ENCODE peak calls at places on chromosomes 13 and 19, in four cellular contexts. L is fibroblast of pulmonary artery; N is activated naive CD4-positive, alpha-beta T cell; M is Peyer's patch. Z is an unnamed sample.

GRCh38 chr19:52527134-52527953 is at the start of gene ZNF808:
- DNase-seq in L (peak), N (peak), M (peak), Z (peak)

GRCh38 chr13:41007359-41008118 is 11.6 kb downstream of the ELF1 start:
- DNase-seq in N (no peak), L (no peak), M (no peak), Z (no peak)

GRCh38 chr19:18593367-18594095 is 4.9 kb downstream of the REX1BD start:
- DNase-seq in N (no peak), M (no peak), L (no peak), Z (no peak)

GRCh38 chr13:29563941-29564340 is 31.5 kb downstream of the SLC7A1 start:
- DNase-seq in N (no peak), L (no peak), M (no peak), Z (no peak)

GRCh38 chr19:45972081-45972943 is 1.4 kb downstream of the NOVA2 start:
- DNase-seq in N (no peak), M (no peak), L (no peak), Z (no peak)

GRCh38 chr13:23140492-23140891 is 40.3 kb upstream of the SGCG start:
- DNase-seq in M (no peak), N (no peak), L (no peak), Z (no peak)

GRCh38 chr13:31765441-31765840 is 26.1 kb downstream of the RXFP2 start:
- DNase-seq in M (no peak), L (peak), N (no peak), Z (peak)

GRCh38 chr13:54836273-54836672 is 1807.7 kb downstream of the OLFM4 start:
- DNase-seq in N (no peak), L (no peak), M (no peak), Z (no peak)

GRCh38 chr13:30610311-30610710 is 7.4 kb upstream of the USPL1 start:
- DNase-seq in M (no peak), L (no peak), N (no peak), Z (no peak)

GRCh38 chr19:7527516-7528191 is 5.2 kb downstream of the MCOLN1 start:
- DNase-seq in L (no peak), N (no peak), M (peak), Z (no peak)

GRCh38 chr13:93368705-93369104 is 142.1 kb downstream of the GPC6 start:
- DNase-seq in L (no peak), N (no peak), M (no peak), Z (no peak)

GRCh38 chr19:50663280-50663790 is 14.1 kb downstream of the C19orf81 start:
- DNase-seq in N (no peak), L (no peak), M (no peak), Z (no peak)

GRCh38 chr13:73417012-73417615 is 358.3 kb downstream of the KLF5 start:
- DNase-seq in L (no peak), N (no peak), M (no peak), Z (no peak)

GRCh38 chr13:70544706-70545105 is 436.5 kb upstream of the KLHL1 start:
- DNase-seq in M (no peak), N (no peak), L (no peak), Z (no peak)

GRCh38 chr19:46906221-46906620 is 45.4 kb downstream of the ARHGAP35 start:
- DNase-seq in N (no peak), M (no peak), L (no peak), Z (no peak)

GRCh38 chr13:66576381-66576780 is 653.8 kb downstream of the PCDH9 start:
- DNase-seq in N (no peak), L (no peak), M (no peak), Z (no peak)

Z was measured in astrocyte of the spinal cord.